ENCODE peak calls at places on chromosomes 7 and 10, in seven cellular contexts. I is T-helper 9 cell; T is CD4-positive, alpha-beta memory T cell; V is T follicular helper cell; M is activated naive CD8-positive, alpha-beta T cell treated with anti-CD3 and anti-CD28 coated beads, Interleukin-2, amount 50 U/mL, for 16 hours; B is fibroblast of the aortic adventitia; Q is ELF-1. F is an unnamed sample.

GRCh38 chr7:84536256-84536870 is 341.8 kb upstream of the SEMA3A start:
- DNase-seq in T (no peak), I (no peak), V (no peak), Q (no peak), B (no peak), M (no peak), F (no peak)

GRCh38 chr7:141386881-141387280 is 164.3 kb upstream of the AGK start:
- DNase-seq in M (no peak), I (no peak), T (no peak), V (no peak), B (no peak), Q (no peak), F (no peak)

GRCh38 chr10:20995123-20995978 is 98.2 kb upstream of the NEBL start:
- DNase-seq in B (no peak), M (no peak), I (no peak), T (no peak), Q (no peak), V (no peak), F (no peak)

GRCh38 chr7:120273476-120273975 is 551 bp downstream of the KCND2 start:
- DNase-seq in B (peak; percentile 44), T (no peak), V (no peak), Q (peak; percentile 38), M (no peak), I (no peak), F (no peak)

GRCh38 chr10:132156382-132156781 is 30.4 kb upstream of the DPYSL4 start:
- DNase-seq in Q (no peak), V (no peak), T (no peak), M (no peak), B (no peak), I (no peak), F (no peak)

GRCh38 chr10:72511414-72511813 is 114.5 kb downstream of the MICU1 start:
- DNase-seq in Q (no peak), B (no peak), M (no peak), V (no peak), T (no peak), I (no peak), F (no peak)

GRCh38 chr7:44995555-44996493 is 4.2 kb upstream of the CCM2 start:
- DNase-seq in Q (no peak), V (peak; percentile 38), I (peak; percentile 31), M (no peak), T (peak; percentile 47), B (no peak), F (peak; percentile 39)

GRCh38 chr10:35940067-35940989 is 298.2 kb upstream of the FZD8 start:
- DNase-seq in V (no peak), T (no peak), B (peak; percentile 63), I (no peak), M (no peak), Q (peak; percentile 68), F (no peak)

GRCh38 chr7:124088590-124088989 is 55.7 kb upstream of the TMEM229A start:
- DNase-seq in V (no peak), B (peak; percentile 31), M (no peak), T (no peak), Q (no peak), I (no peak), F (no peak)